ENCODE peak calls at places on chromosomes 5 and 9, in ten cellular contexts. K is stomach, D is breast epithelium, M is heart left ventricle, J is adrenal gland, Q is HepG2, G is ovary, E is prostate gland, A is esophagus squamous epithelium, T is tibial nerve. U is an unnamed sample.

GRCh38 chr5:173486826-173487225 is 129.6 kb downstream of the BOD1 start:
- DNase-seq in J (no peak), E (no peak), D (no peak), A (no peak), G (no peak), T (no peak), K (no peak), Q (no peak), M (no peak), U (no peak)

GRCh38 chr9:113950195-113951031 is 74.3 kb downstream of the ZNF618 start:
- DNase-seq in J (no peak), T (no peak), E (no peak), A (no peak), Q (no peak), D (no peak), K (no peak), G (no peak), M (no peak), U (no peak)

GRCh38 chr5:55187370-55187769 is 14.4 kb upstream of the CDC20B start:
- DNase-seq in T (no peak), Q (no peak), K (no peak), M (no peak), G (no peak), E (no peak), A (no peak), J (no peak), D (no peak), U (no peak)

GRCh38 chr9:129560849-129561248 is 60.1 kb downstream of the C9orf50 start:
- DNase-seq in A (no peak), D (no peak), G (no peak), K (no peak), J (peak; percentile 68), E (no peak), T (no peak), M (no peak), Q (peak; percentile 35), U (peak; percentile 78)

GRCh38 chr9:121700831-121701419 is 49.5 kb downstream of the DAB2IP start:
- DNase-seq in D (no peak), K (no peak), G (peak; percentile 57), A (no peak), J (no peak), Q (no peak), T (no peak), M (peak; percentile 77), E (no peak), U (peak; percentile 6)

GRCh38 chr5:104430977-104431620 is 868.5 kb upstream of the NUDT12 start:
- DNase-seq in G (no peak), M (no peak), T (no peak), E (no peak), D (no peak), Q (no peak), K (no peak), J (no peak), A (no peak), U (no peak)

GRCh38 chr9:80222466-80223169 is 650.9 kb downstream of the TLE4 start:
- DNase-seq in M (no peak), T (no peak), Q (no peak), G (no peak), A (no peak), D (no peak), J (no peak), K (no peak), E (no peak), U (no peak)

GRCh38 chr9:123772967-123773366 is 157.0 kb downstream of the DENND1A start:
- DNase-seq in J (no peak), E (no peak), D (no peak), A (no peak), K (no peak), M (no peak), T (no peak), Q (no peak), G (no peak), U (no peak)

GRCh38 chr5:31049933-31050704 is 143.4 kb upstream of the CDH6 start:
- DNase-seq in G (no peak), J (no peak), E (no peak), K (no peak), T (no peak), M (no peak), Q (no peak), A (no peak), D (no peak), U (no peak)

GRCh38 chr5:6937675-6938074 is 224.4 kb downstream of the TENT4A start:
- DNase-seq in Q (no peak), E (no peak), D (no peak), A (no peak), T (no peak), K (no peak), M (no peak), J (no peak), G (no peak), U (no peak)

GRCh38 chr9:71552480-71552879 is 215.8 kb downstream of the CEMIP2 start:
- DNase-seq in G (no peak), M (no peak), A (no peak), T (no peak), J (no peak), E (no peak), D (no peak), K (no peak), Q (no peak), U (peak; percentile 35)

GRCh38 chr9:127563579-127563978 is 48.5 kb upstream of the STXBP1 start:
- DNase-seq in J (no peak), E (no peak), D (no peak), Q (no peak), M (no peak), A (no peak), G (no peak), K (no peak), T (no peak), U (no peak)

GRCh38 chr9:127562841-127563523 is 49.1 kb upstream of the STXBP1 start:
- DNase-seq in E (no peak), Q (no peak), G (peak; percentile 60), A (no peak), K (no peak), T (no peak), J (no peak), M (no peak), D (no peak), U (no peak)

GRCh38 chr9:127565231-127565630 is 46.8 kb upstream of the STXBP1 start:
- DNase-seq in D (no peak), A (no peak), T (no peak), J (no peak), K (no peak), G (no peak), Q (no peak), M (no peak), E (no peak), U (no peak)

GRCh38 chr9:127561491-127562270 is 50.4 kb upstream of the STXBP1 start:
- DNase-seq in Q (no peak), K (peak; percentile 71), J (peak; percentile 97), D (peak; percentile 90), M (peak; percentile 84), A (no peak), E (peak; percentile 76), T (peak; percentile 75), G (peak; percentile 84), U (peak; percentile 70)

GRCh38 chr9:127562271-127562780 is 49.8 kb upstream of the STXBP1 start:
- DNase-seq in T (no peak), Q (no peak), J (no peak), A (no peak), D (no peak), G (no peak), M (no peak), K (no peak), E (no peak), U (no peak)
- H3K27ac ChIP-seq in T (peak overlapping the region; percentile 84), Q (no peak overlapping the region), J (peak overlapping the region; percentile 70), A (peak overlapping the region; percentile 99), D (peak overlapping the region; percentile 94), G (peak overlapping the region; percentile 44), M (peak overlapping the region; percentile 75), K (peak overlapping the region; percentile 90), E (peak overlapping the region; percentile 77), U (peak overlapping the region; percentile 98)

DNA sequence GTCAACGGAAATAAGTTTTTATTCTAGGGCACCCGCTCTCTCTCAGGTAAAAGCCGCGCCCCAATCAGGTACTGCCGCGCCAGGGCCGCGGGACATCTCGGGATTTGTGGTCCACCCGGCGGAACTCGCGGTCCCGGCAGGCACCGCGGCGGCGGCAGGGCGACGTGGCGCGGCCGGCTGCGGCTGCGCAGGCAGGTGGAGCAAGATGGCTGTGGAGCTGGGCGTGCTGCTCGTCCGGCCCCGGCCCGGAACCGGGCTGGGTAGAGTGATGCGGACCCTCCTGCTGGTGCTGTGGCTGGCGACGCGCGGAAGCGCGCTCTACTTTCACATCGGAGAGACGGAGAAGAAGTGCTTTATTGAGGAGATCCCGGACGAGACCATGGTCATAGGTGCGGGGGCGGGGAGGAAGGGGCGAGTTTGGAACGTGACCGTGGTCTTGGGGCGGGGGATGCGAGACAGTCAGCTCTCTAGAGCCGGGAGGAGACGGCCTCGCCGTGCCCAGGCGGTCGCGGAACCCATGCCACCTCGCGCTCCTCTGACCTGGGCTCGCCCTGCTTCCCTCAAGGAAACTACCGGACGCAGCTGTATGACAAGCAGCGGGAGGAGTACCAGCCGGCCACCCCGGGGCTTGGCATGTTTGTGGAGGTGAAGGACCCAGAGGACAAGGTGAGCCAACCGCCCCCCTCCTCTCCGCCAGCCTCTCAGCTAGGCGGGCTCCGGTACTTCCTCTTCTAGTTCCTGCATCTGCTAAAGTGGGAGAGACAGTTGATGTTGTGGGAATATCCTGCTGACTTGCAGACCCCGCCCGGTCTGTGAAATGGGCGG is at the start of gene TMED9:
- DNase-seq in M (peak; percentile 86), Q (peak; percentile 71), E (peak; percentile 86), T (peak; percentile 54), D (peak; percentile 84), K (peak; percentile 91), G (peak; percentile 89), A (peak; percentile 58), J (peak; percentile 79), U (peak; percentile 88)
- H3K4me3 ChIP-seq in M (peak within 1 kb of the TSS; percentile 73), Q (peak within 1 kb of the TSS; percentile 97), E (peak within 1 kb of the TSS; percentile 91), T (peak within 1 kb of the TSS; percentile 79), D (peak within 1 kb of the TSS; percentile 98), K (peak within 1 kb of the TSS; percentile 90), G (peak within 1 kb of the TSS; percentile 85), A (peak within 1 kb of the TSS; percentile 84), J (peak within 1 kb of the TSS; percentile 79), U (peak within 1 kb of the TSS; percentile 99)

GRCh38 chr5:181223041-181223728 is at the start of gene TRIM41:
- DNase-seq in M (peak; percentile 99), A (no peak), E (peak; percentile 95), D (peak; percentile 97), Q (peak; percentile 96), G (peak; percentile 99), T (peak; percentile 95), J (peak; percentile 99), K (peak; percentile 97), U (peak; percentile 98)
- TF ChIP-seq POLR2A in M (no peak), A (peak; percentile 87), E (peak; percentile 68), D (peak; percentile 95), Q (no peak), G (peak; percentile 95), T (peak; percentile 84), J (peak; percentile 84), K (no peak), U (peak; percentile 89)

DNA sequence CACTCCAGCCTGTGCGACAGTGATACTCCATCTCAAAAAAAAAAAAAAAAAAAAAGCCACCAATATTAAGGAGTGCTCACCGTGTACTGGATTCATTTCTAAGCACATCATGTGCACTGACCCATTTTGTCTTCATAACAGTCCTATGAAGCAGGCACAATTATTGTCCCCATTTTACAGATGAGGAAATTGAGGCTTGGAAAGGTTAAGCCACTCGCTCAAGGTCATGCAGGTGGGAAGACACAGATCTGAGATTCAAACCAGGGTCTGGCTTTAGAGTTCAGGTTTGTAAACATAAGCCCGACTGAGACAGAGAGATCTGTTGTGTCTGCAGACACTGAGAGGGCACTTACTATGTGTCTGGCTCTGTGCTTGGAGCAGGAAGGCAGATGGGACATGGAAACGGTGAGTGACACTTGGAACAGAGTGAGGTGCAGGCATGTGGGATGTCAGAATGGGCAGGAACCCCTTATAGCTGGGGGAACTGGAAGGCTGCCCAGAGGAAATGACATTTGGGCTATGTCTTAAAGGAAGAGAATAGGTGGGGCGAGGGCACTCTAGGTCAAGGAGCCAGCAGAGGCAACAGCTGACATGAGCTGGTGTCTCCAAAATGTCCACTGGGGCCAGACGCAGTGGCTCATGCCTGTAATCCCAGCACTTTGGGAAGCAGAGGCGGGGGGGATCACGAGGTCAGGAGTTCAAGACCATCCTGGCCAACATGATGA is 69.9 kb downstream of the STK10 start:
- DNase-seq in K (no peak), Q (no peak), D (no peak), J (no peak), A (no peak), T (no peak), E (no peak), G (no peak), M (peak; percentile 58), U (no peak)
- H3K27ac ChIP-seq in K (no peak overlapping the region), Q (no peak overlapping the region), D (no peak overlapping the region), J (no peak overlapping the region), A (no peak overlapping the region), T (no peak overlapping the region), E (no peak overlapping the region), G (no peak overlapping the region), M (no peak overlapping the region), U (no peak overlapping the region)

U was measured in thyroid gland.